ENCODE peak calls at places on chromosome 4, in ten cellular contexts. One of them, this sample, is unnamed.

GRCh38 chr4:82561745-82562552 is at the start of gene TMEM150C:
- DNase-seq in pancreas: peak; percentile 73
- DNase-seq in fibroblast of pulmonary artery: peak; percentile 31
- DNase-seq in tibial nerve: no peak
- DNase-seq in mesothelial cell of epicardium: peak; percentile 32
- DNase-seq in IMR-90: no peak
- DNase-seq in AG09319: no peak
- DNase-seq in NB4: peak; percentile 6
- DNase-seq in transverse colon: peak; percentile 22
- DNase-seq in body of pancreas: peak; percentile 18
- DNase-seq in this sample: no peak

GRCh38 chr4:53354012-53354722 is 11.7 kb downstream of the SCFD2 start:
- DNase-seq in pancreas: no peak
- DNase-seq in AG09319: no peak
- DNase-seq in fibroblast of pulmonary artery: no peak
- DNase-seq in body of pancreas: no peak
- DNase-seq in IMR-90: no peak
- DNase-seq in tibial nerve: no peak
- DNase-seq in NB4: no peak
- DNase-seq in mesothelial cell of epicardium: no peak
- DNase-seq in transverse colon: no peak
- DNase-seq in this sample: no peak

GRCh38 chr4:53844133-53844532 is 220.3 kb downstream of the CHIC2 start:
- DNase-seq in fibroblast of pulmonary artery: no peak
- DNase-seq in tibial nerve: no peak
- DNase-seq in pancreas: no peak
- DNase-seq in AG09319: no peak
- DNase-seq in NB4: no peak
- DNase-seq in body of pancreas: no peak
- DNase-seq in IMR-90: no peak
- DNase-seq in mesothelial cell of epicardium: no peak
- DNase-seq in transverse colon: no peak
- DNase-seq in this sample: no peak

GRCh38 chr4:5420266-5420665 is 288.1 kb downstream of the EVC2 start:
- DNase-seq in transverse colon: no peak
- DNase-seq in pancreas: no peak
- DNase-seq in AG09319: no peak
- DNase-seq in tibial nerve: no peak
- DNase-seq in IMR-90: no peak
- DNase-seq in body of pancreas: no peak
- DNase-seq in mesothelial cell of epicardium: no peak
- DNase-seq in NB4: no peak
- DNase-seq in fibroblast of pulmonary artery: no peak
- DNase-seq in this sample: no peak

GRCh38 chr4:46329118-46329976 is 60.6 kb downstream of the GABRA2 start:
- DNase-seq in pancreas: no peak
- DNase-seq in NB4: peak; percentile 54
- DNase-seq in IMR-90: peak; percentile 61
- DNase-seq in mesothelial cell of epicardium: no peak
- DNase-seq in fibroblast of pulmonary artery: peak; percentile 82
- DNase-seq in AG09319: no peak
- DNase-seq in body of pancreas: peak; percentile 24
- DNase-seq in transverse colon: peak; percentile 14
- DNase-seq in tibial nerve: no peak
- DNase-seq in this sample: no peak

GRCh38 chr4:4203688-4204400 is 22.9 kb downstream of the OTOP1 start:
- DNase-seq in NB4: no peak
- DNase-seq in transverse colon: no peak
- DNase-seq in body of pancreas: no peak
- DNase-seq in AG09319: no peak
- DNase-seq in pancreas: no peak
- DNase-seq in fibroblast of pulmonary artery: no peak
- DNase-seq in mesothelial cell of epicardium: no peak
- DNase-seq in tibial nerve: no peak
- DNase-seq in IMR-90: no peak
- DNase-seq in this sample: no peak

GRCh38 chr4:109294006-109294405 is 8.5 kb downstream of the COL25A1 start:
- DNase-seq in body of pancreas: no peak
- DNase-seq in IMR-90: no peak
- DNase-seq in transverse colon: no peak
- DNase-seq in fibroblast of pulmonary artery: peak; percentile 12
- DNase-seq in tibial nerve: no peak
- DNase-seq in pancreas: no peak
- DNase-seq in mesothelial cell of epicardium: no peak
- DNase-seq in NB4: peak; percentile 58
- DNase-seq in AG09319: no peak
- DNase-seq in this sample: no peak

GRCh38 chr4:147772459-147772969 is 40.6 kb downstream of the ARHGAP10 start:
- DNase-seq in tibial nerve: no peak
- DNase-seq in NB4: no peak
- DNase-seq in IMR-90: peak; percentile 92
- DNase-seq in AG09319: no peak
- DNase-seq in transverse colon: no peak
- DNase-seq in body of pancreas: no peak
- DNase-seq in fibroblast of pulmonary artery: peak; percentile 80
- DNase-seq in pancreas: no peak
- DNase-seq in mesothelial cell of epicardium: no peak
- DNase-seq in this sample: no peak

GRCh38 chr4:116358633-116359222 is 726.6 kb downstream of the TRAM1L1 start:
- DNase-seq in fibroblast of pulmonary artery: peak; percentile 65
- DNase-seq in mesothelial cell of epicardium: no peak
- DNase-seq in IMR-90: peak; percentile 43
- DNase-seq in pancreas: peak; percentile 50
- DNase-seq in transverse colon: peak; percentile 66
- DNase-seq in AG09319: peak; percentile 29
- DNase-seq in body of pancreas: peak; percentile 84
- DNase-seq in tibial nerve: no peak
- DNase-seq in NB4: peak; percentile 78
- DNase-seq in this sample: no peak

GRCh38 chr4:173522160-173522873 is 7.7 kb downstream of the HAND2 start:
- DNase-seq in tibial nerve: peak; percentile 76
- DNase-seq in body of pancreas: peak; percentile 61
- DNase-seq in NB4: peak; percentile 22
- DNase-seq in pancreas: peak; percentile 80
- DNase-seq in mesothelial cell of epicardium: peak; percentile 84
- DNase-seq in AG09319: peak; percentile 63
- DNase-seq in transverse colon: peak; percentile 71
- DNase-seq in fibroblast of pulmonary artery: peak; percentile 95
- DNase-seq in IMR-90: peak; percentile 85
- DNase-seq in this sample: no peak

GRCh38 chr4:147731611-147732515 is at the start of gene ARHGAP10:
- DNase-seq in pancreas: peak; percentile 85
- DNase-seq in body of pancreas: peak; percentile 68
- DNase-seq in mesothelial cell of epicardium: peak; percentile 59
- DNase-seq in transverse colon: peak; percentile 66
- DNase-seq in fibroblast of pulmonary artery: peak; percentile 82
- DNase-seq in NB4: peak; percentile 61
- DNase-seq in IMR-90: peak; percentile 82
- DNase-seq in tibial nerve: peak; percentile 42
- DNase-seq in AG09319: peak; percentile 69
- DNase-seq in this sample: peak; percentile 36

GRCh38 chr4:136644279-136644678 is 888.0 kb downstream of the PCDH18 start:
- DNase-seq in IMR-90: no peak
- DNase-seq in transverse colon: no peak
- DNase-seq in tibial nerve: no peak
- DNase-seq in fibroblast of pulmonary artery: no peak
- DNase-seq in mesothelial cell of epicardium: no peak
- DNase-seq in AG09319: no peak
- DNase-seq in NB4: no peak
- DNase-seq in body of pancreas: no peak
- DNase-seq in pancreas: no peak
- DNase-seq in this sample: no peak

GRCh38 chr4:101292901-101293300 is 54.4 kb downstream of the PPP3CA start:
- DNase-seq in NB4: no peak
- DNase-seq in body of pancreas: no peak
- DNase-seq in mesothelial cell of epicardium: no peak
- DNase-seq in tibial nerve: no peak
- DNase-seq in AG09319: no peak
- DNase-seq in IMR-90: peak; percentile 68
- DNase-seq in pancreas: no peak
- DNase-seq in transverse colon: no peak
- DNase-seq in fibroblast of pulmonary artery: peak; percentile 51
- DNase-seq in this sample: no peak

GRCh38 chr4:40844261-40844660 is 94.5 kb downstream of the NSUN7 start:
- DNase-seq in tibial nerve: no peak
- DNase-seq in NB4: no peak
- DNase-seq in body of pancreas: no peak
- DNase-seq in transverse colon: no peak
- DNase-seq in pancreas: no peak
- DNase-seq in IMR-90: no peak
- DNase-seq in mesothelial cell of epicardium: no peak
- DNase-seq in fibroblast of pulmonary artery: no peak
- DNase-seq in AG09319: no peak
- DNase-seq in this sample: no peak

GRCh38 chr4:40845136-40845910 is 95.6 kb downstream of the NSUN7 start:
- DNase-seq in fibroblast of pulmonary artery: no peak
- DNase-seq in body of pancreas: no peak
- DNase-seq in mesothelial cell of epicardium: no peak
- DNase-seq in transverse colon: no peak
- DNase-seq in tibial nerve: no peak
- DNase-seq in NB4: no peak
- DNase-seq in IMR-90: no peak
- DNase-seq in AG09319: no peak
- DNase-seq in pancreas: no peak
- DNase-seq in this sample: no peak

GRCh38 chr4:40842318-40842717 is 92.6 kb downstream of the NSUN7 start:
- DNase-seq in pancreas: no peak
- DNase-seq in fibroblast of pulmonary artery: no peak
- DNase-seq in tibial nerve: no peak
- DNase-seq in body of pancreas: no peak
- DNase-seq in NB4: no peak
- DNase-seq in IMR-90: no peak
- DNase-seq in transverse colon: no peak
- DNase-seq in AG09319: no peak
- DNase-seq in mesothelial cell of epicardium: no peak
- DNase-seq in this sample: no peak

GRCh38 chr4:40842725-40843401 is 93.1 kb downstream of the NSUN7 start:
- DNase-seq in tibial nerve: no peak
- DNase-seq in pancreas: no peak
- DNase-seq in NB4: no peak
- DNase-seq in body of pancreas: no peak
- DNase-seq in fibroblast of pulmonary artery: no peak
- DNase-seq in AG09319: no peak
- DNase-seq in IMR-90: peak; percentile 6
- DNase-seq in transverse colon: no peak
- DNase-seq in mesothelial cell of epicardium: no peak
- DNase-seq in this sample: no peak

GRCh38 chr4:40843696-40844095 is 93.9 kb downstream of the NSUN7 start:
- DNase-seq in AG09319: no peak
- DNase-seq in NB4: peak; percentile 65
- DNase-seq in pancreas: no peak
- DNase-seq in transverse colon: no peak
- DNase-seq in IMR-90: no peak
- DNase-seq in tibial nerve: no peak
- DNase-seq in mesothelial cell of epicardium: no peak
- DNase-seq in fibroblast of pulmonary artery: no peak
- DNase-seq in body of pancreas: no peak
- DNase-seq in this sample: no peak
- TF ChIP-seq CTCF in AG09319: no peak
- TF ChIP-seq CTCF in NB4: peak; percentile 63
- TF ChIP-seq CTCF in pancreas: no peak
- TF ChIP-seq CTCF in transverse colon: no peak
- TF ChIP-seq CTCF in IMR-90: no peak
- TF ChIP-seq CTCF in tibial nerve: no peak
- TF ChIP-seq CTCF in mesothelial cell of epicardium: no peak
- TF ChIP-seq CTCF in fibroblast of pulmonary artery: no peak
- TF ChIP-seq CTCF in body of pancreas: no peak
- TF ChIP-seq CTCF in this sample: no peak

DNA sequence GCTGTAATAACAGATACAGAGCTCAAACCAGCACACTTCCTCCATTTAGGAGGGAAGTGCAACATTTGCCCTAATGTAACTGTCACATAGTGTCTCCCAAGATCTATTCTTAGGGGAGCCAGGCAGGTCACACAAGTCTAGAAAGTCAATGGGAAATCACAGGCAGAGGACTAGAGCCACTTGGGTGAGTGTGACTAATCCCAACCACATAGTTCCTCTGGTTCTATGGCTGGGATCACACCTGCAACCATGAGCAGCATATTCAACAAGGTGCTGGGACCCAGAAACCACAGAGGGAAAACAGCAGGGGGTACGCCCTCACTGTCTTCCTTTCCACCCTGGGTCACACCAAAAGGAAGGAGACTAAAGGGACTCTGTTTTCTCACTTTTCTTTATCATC is 66.8 kb upstream of the TACR3 start:
- DNase-seq in IMR-90: no peak
- DNase-seq in AG09319: no peak
- DNase-seq in body of pancreas: no peak
- DNase-seq in fibroblast of pulmonary artery: no peak
- DNase-seq in transverse colon: no peak
- DNase-seq in pancreas: no peak
- DNase-seq in mesothelial cell of epicardium: no peak
- DNase-seq in tibial nerve: no peak
- DNase-seq in NB4: no peak
- DNase-seq in this sample: no peak
- TF ChIP-seq CTCF in IMR-90: no peak
- TF ChIP-seq CTCF in AG09319: no peak
- TF ChIP-seq CTCF in body of pancreas: no peak
- TF ChIP-seq CTCF in fibroblast of pulmonary artery: no peak
- TF ChIP-seq CTCF in transverse colon: no peak
- TF ChIP-seq CTCF in pancreas: no peak
- TF ChIP-seq CTCF in mesothelial cell of epicardium: no peak
- TF ChIP-seq CTCF in tibial nerve: no peak
- TF ChIP-seq CTCF in NB4: no peak
- TF ChIP-seq CTCF in this sample: no peak

GRCh38 chr4:38902695-38903094 is 35.1 kb downstream of the FAM114A1 start:
- DNase-seq in tibial nerve: no peak
- DNase-seq in AG09319: no peak
- DNase-seq in fibroblast of pulmonary artery: peak; percentile 45
- DNase-seq in transverse colon: no peak
- DNase-seq in NB4: peak; percentile 59
- DNase-seq in pancreas: no peak
- DNase-seq in body of pancreas: no peak
- DNase-seq in mesothelial cell of epicardium: no peak
- DNase-seq in IMR-90: no peak
- DNase-seq in this sample: no peak
- TF ChIP-seq CTCF in tibial nerve: no peak
- TF ChIP-seq CTCF in AG09319: peak; percentile 12
- TF ChIP-seq CTCF in fibroblast of pulmonary artery: peak; percentile 15
- TF ChIP-seq CTCF in transverse colon: peak; percentile 40
- TF ChIP-seq CTCF in NB4: peak; percentile 20
- TF ChIP-seq CTCF in pancreas: no peak
- TF ChIP-seq CTCF in body of pancreas: no peak
- TF ChIP-seq CTCF in mesothelial cell of epicardium: no peak
- TF ChIP-seq CTCF in IMR-90: peak; percentile 30
- TF ChIP-seq CTCF in this sample: peak; percentile 45

GRCh38 chr4:55884851-55885219 is 31.4 kb downstream of the EXOC1 start:
- DNase-seq in AG09319: no peak
- DNase-seq in IMR-90: no peak
- DNase-seq in NB4: no peak
- DNase-seq in mesothelial cell of epicardium: no peak
- DNase-seq in transverse colon: no peak
- DNase-seq in fibroblast of pulmonary artery: no peak
- DNase-seq in pancreas: no peak
- DNase-seq in tibial nerve: no peak
- DNase-seq in body of pancreas: no peak
- DNase-seq in this sample: no peak

GRCh38 chr4:55884093-55884850 is 30.8 kb downstream of the EXOC1 start:
- DNase-seq in transverse colon: no peak
- DNase-seq in IMR-90: no peak
- DNase-seq in body of pancreas: no peak
- DNase-seq in tibial nerve: no peak
- DNase-seq in AG09319: no peak
- DNase-seq in pancreas: no peak
- DNase-seq in NB4: no peak
- DNase-seq in mesothelial cell of epicardium: no peak
- DNase-seq in fibroblast of pulmonary artery: no peak
- DNase-seq in this sample: no peak

GRCh38 chr4:55887594-55887993 is 34.1 kb downstream of the EXOC1 start:
- DNase-seq in pancreas: no peak
- DNase-seq in transverse colon: no peak
- DNase-seq in mesothelial cell of epicardium: no peak
- DNase-seq in AG09319: no peak
- DNase-seq in IMR-90: no peak
- DNase-seq in tibial nerve: no peak
- DNase-seq in fibroblast of pulmonary artery: peak; percentile 8
- DNase-seq in NB4: peak; percentile 4
- DNase-seq in body of pancreas: no peak
- DNase-seq in this sample: no peak
- TF ChIP-seq CTCF in pancreas: no peak
- TF ChIP-seq CTCF in transverse colon: no peak
- TF ChIP-seq CTCF in mesothelial cell of epicardium: no peak
- TF ChIP-seq CTCF in AG09319: no peak
- TF ChIP-seq CTCF in IMR-90: no peak
- TF ChIP-seq CTCF in tibial nerve: no peak
- TF ChIP-seq CTCF in fibroblast of pulmonary artery: peak; percentile 6
- TF ChIP-seq CTCF in NB4: peak; percentile 6
- TF ChIP-seq CTCF in body of pancreas: no peak
- TF ChIP-seq CTCF in this sample: no peak